ENCODE peak calls at places on chromosomes 11 and 22, in five cellular contexts. One of them, this sample, is unnamed.

GRCh38 chr22:19448076-19448607 is 631 bp upstream of the C22orf39 start:
- DNase-seq in psoas muscle: no peak
- DNase-seq in bronchial epithelial cell: peak
- DNase-seq in thoracic aorta: no peak
- DNase-seq in AG04450: no peak
- DNase-seq in this sample: peak

GRCh38 chr11:79080506-79080905 is 360.3 kb downstream of the TENM4 start:
- DNase-seq in psoas muscle: no peak
- DNase-seq in bronchial epithelial cell: no peak
- DNase-seq in thoracic aorta: no peak
- DNase-seq in AG04450: no peak
- DNase-seq in this sample: no peak

GRCh38 chr22:28029962-28030361 is 110.9 kb upstream of the PITPNB start:
- DNase-seq in psoas muscle: no peak
- DNase-seq in bronchial epithelial cell: no peak
- DNase-seq in thoracic aorta: no peak
- DNase-seq in AG04450: no peak
- DNase-seq in this sample: no peak

GRCh38 chr11:6245536-6245935 is 6.6 kb downstream of the CNGA4 start:
- DNase-seq in psoas muscle: no peak
- DNase-seq in bronchial epithelial cell: peak
- DNase-seq in thoracic aorta: no peak
- DNase-seq in AG04450: no peak
- DNase-seq in this sample: no peak

GRCh38 chr22:42544686-42545085 is 9.1 kb upstream of the SERHL2 start:
- DNase-seq in psoas muscle: no peak
- DNase-seq in bronchial epithelial cell: no peak
- DNase-seq in thoracic aorta: no peak
- DNase-seq in AG04450: no peak
- DNase-seq in this sample: no peak

GRCh38 chr11:102676086-102676485 is 29.5 kb downstream of the MMP27 start:
- DNase-seq in psoas muscle: no peak
- DNase-seq in bronchial epithelial cell: no peak
- DNase-seq in thoracic aorta: no peak
- DNase-seq in AG04450: no peak
- DNase-seq in this sample: no peak

GRCh38 chr22:29130490-29130889 is 57.7 kb downstream of the KREMEN1 start:
- DNase-seq in psoas muscle: no peak
- DNase-seq in bronchial epithelial cell: no peak
- DNase-seq in thoracic aorta: no peak
- DNase-seq in AG04450: no peak
- DNase-seq in this sample: no peak

GRCh38 chr22:27632451-27633295 is 168.9 kb downstream of the MN1 start:
- DNase-seq in psoas muscle: no peak
- DNase-seq in bronchial epithelial cell: peak
- DNase-seq in thoracic aorta: no peak
- DNase-seq in AG04450: no peak
- DNase-seq in this sample: no peak

GRCh38 chr22:50236731-50237409 is 8.0 kb downstream of the TUBGCP6 start:
- DNase-seq in psoas muscle: no peak
- DNase-seq in bronchial epithelial cell: no peak
- DNase-seq in thoracic aorta: no peak
- DNase-seq in AG04450: no peak
- DNase-seq in this sample: no peak

GRCh38 chr11:66292543-66293332 is 1.0 kb downstream of the TMEM151A start:
- DNase-seq in psoas muscle: no peak
- DNase-seq in bronchial epithelial cell: no peak
- DNase-seq in thoracic aorta: no peak
- DNase-seq in AG04450: no peak
- DNase-seq in this sample: no peak

GRCh38 chr11:14974723-14975587 is 2.8 kb upstream of the CALCA start:
- DNase-seq in psoas muscle: peak
- DNase-seq in bronchial epithelial cell: peak
- DNase-seq in thoracic aorta: no peak
- DNase-seq in AG04450: no peak
- DNase-seq in this sample: peak
- TF ChIP-seq CTCF in psoas muscle: peak
- TF ChIP-seq CTCF in bronchial epithelial cell: peak
- TF ChIP-seq CTCF in thoracic aorta: peak
- TF ChIP-seq CTCF in AG04450: peak
- TF ChIP-seq CTCF in this sample: peak

DNA sequence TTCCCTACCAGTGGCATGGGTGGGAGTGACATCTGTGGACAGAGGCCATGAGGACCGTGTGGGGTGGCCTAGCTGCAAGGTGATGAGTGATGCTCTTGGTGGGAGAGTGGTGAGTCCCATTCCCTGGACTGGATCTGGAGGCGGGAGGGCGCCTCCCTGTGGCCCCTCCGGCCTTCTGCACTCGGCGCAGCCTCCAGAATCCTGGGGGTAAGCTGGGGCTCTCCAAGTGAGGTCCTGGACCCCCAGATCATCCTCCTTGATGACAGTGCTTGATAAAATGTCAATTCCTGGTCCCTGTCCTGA is 32.3 kb upstream of the PRR5 start:
- DNase-seq in psoas muscle: no peak
- DNase-seq in bronchial epithelial cell: no peak
- DNase-seq in thoracic aorta: no peak
- DNase-seq in AG04450: no peak
- DNase-seq in this sample: no peak
- TF ChIP-seq CTCF in psoas muscle: no peak
- TF ChIP-seq CTCF in bronchial epithelial cell: peak
- TF ChIP-seq CTCF in thoracic aorta: no peak
- TF ChIP-seq CTCF in AG04450: peak
- TF ChIP-seq CTCF in this sample: no peak

DNA sequence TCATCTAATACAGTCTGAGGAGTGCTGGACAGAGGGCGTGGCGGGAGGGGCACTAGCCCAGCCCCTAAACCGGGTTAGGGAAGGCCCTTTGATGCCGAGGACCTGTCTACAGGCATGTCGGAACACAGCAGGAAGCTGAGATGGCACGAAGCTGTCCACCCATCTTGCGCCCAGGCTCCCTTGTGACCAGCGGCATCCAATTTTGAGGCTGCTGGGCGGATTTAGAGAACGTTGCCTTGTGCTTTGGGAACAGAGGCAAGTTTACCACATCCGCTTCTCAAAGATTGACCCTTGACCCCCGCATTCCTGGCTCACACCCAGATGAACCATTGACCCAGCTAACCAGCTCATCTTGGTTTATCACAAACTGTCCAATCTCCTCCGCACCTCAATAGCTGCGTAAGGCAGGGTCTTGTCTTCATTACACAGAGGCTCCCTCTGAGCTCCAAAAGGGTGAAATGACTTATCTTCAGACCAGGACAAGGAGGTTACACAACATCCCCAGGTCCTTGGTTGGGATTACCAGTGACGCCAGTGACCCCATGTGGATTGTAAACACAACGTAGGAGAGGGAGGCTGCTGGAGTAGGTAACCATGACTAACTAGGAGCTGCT is 4.5 kb downstream of the FAM83F start:
- DNase-seq in psoas muscle: no peak
- DNase-seq in bronchial epithelial cell: peak
- DNase-seq in thoracic aorta: no peak
- DNase-seq in AG04450: no peak
- DNase-seq in this sample: no peak
- TF ChIP-seq CTCF in psoas muscle: no peak
- TF ChIP-seq CTCF in bronchial epithelial cell: peak
- TF ChIP-seq CTCF in thoracic aorta: no peak
- TF ChIP-seq CTCF in AG04450: no peak
- TF ChIP-seq CTCF in this sample: no peak

GRCh38 chr11:69285766-69286165 is 8.2 kb upstream of the MYEOV start:
- DNase-seq in psoas muscle: no peak
- DNase-seq in bronchial epithelial cell: no peak
- DNase-seq in thoracic aorta: no peak
- DNase-seq in AG04450: no peak
- DNase-seq in this sample: no peak
- TF ChIP-seq CTCF in psoas muscle: no peak
- TF ChIP-seq CTCF in bronchial epithelial cell: no peak
- TF ChIP-seq CTCF in thoracic aorta: no peak
- TF ChIP-seq CTCF in AG04450: no peak
- TF ChIP-seq CTCF in this sample: no peak

DNA sequence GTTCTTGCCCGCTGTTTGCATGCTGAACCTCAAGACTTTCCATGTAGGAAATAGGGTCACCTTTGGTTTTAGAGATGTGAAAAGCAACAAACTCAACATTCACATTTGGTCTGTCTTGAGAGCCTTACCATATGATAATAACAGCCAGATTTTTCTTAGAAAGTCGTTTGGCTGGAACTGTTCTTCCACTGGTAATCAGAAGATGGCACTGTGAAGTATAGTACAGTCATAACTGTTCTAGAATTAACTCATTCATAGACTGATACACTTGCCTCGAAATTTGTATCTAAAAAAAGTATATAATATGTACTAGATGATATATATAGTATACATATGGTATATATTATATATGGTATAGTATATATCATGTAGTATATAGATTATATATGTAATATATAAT is 12.3 kb downstream of the LUZP2 start:
- DNase-seq in psoas muscle: no peak
- DNase-seq in bronchial epithelial cell: peak
- DNase-seq in thoracic aorta: no peak
- DNase-seq in AG04450: no peak
- DNase-seq in this sample: no peak
- TF ChIP-seq CTCF in psoas muscle: no peak
- TF ChIP-seq CTCF in bronchial epithelial cell: peak
- TF ChIP-seq CTCF in thoracic aorta: no peak
- TF ChIP-seq CTCF in AG04450: peak
- TF ChIP-seq CTCF in this sample: no peak

DNA sequence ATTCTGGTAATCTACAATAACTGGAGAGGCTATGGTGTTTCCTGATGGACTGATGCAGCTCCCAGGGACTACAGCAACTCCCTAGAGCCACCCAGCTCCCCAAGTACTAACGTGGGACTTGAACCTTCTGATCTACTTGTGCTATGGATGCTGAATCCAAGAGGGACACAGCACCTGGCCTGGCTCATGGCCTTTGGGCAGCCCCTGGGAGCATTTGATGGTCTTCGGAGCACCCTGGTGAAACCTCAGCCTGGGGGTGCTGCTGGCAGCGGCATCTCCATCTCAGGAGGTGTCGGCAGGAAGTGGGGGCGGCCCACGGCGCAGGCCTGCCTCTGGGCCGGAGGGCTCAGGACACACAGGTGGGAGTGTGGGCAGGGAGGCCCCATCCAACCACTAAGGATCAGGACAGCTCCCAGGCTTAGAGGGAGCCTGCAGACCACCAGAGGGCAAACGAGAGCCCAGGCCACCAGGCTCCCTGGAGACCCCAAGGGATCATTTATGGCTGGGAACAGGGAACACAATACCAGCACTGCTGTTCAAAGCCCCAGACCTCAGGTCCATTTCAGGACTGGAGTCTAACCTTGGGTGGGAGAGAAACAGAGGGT is 8.7 kb downstream of the EHD1 start:
- DNase-seq in psoas muscle: no peak
- DNase-seq in bronchial epithelial cell: no peak
- DNase-seq in thoracic aorta: no peak
- DNase-seq in AG04450: no peak
- DNase-seq in this sample: no peak
- TF ChIP-seq CTCF in psoas muscle: peak
- TF ChIP-seq CTCF in bronchial epithelial cell: peak
- TF ChIP-seq CTCF in thoracic aorta: peak
- TF ChIP-seq CTCF in AG04450: peak
- TF ChIP-seq CTCF in this sample: peak

DNA sequence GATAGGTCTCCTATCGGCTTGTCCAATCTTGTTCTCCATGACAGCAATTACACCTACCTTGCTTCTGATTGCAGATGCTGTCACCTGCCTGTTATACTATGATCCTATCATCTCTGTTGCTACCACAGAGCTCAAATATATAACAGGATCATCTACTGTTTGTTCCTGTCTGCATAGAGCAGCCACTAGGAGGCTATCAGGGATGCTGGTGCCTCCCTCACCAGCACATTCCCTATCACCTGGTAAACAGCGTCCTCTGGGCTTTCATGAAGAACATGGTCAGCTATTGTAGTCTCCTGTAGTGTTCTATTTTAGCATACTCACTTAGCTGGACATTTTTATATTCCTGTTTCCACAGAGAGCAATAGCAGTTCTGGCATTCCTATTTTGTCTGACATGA is 87.8 kb upstream of the FAT3 start:
- DNase-seq in psoas muscle: no peak
- DNase-seq in bronchial epithelial cell: peak
- DNase-seq in thoracic aorta: no peak
- DNase-seq in AG04450: no peak
- DNase-seq in this sample: no peak
- TF ChIP-seq CTCF in psoas muscle: no peak
- TF ChIP-seq CTCF in bronchial epithelial cell: peak
- TF ChIP-seq CTCF in thoracic aorta: no peak
- TF ChIP-seq CTCF in AG04450: no peak
- TF ChIP-seq CTCF in this sample: no peak

GRCh38 chr11:629237-629583 is 2.2 kb upstream of the SCT start:
- DNase-seq in psoas muscle: no peak
- DNase-seq in bronchial epithelial cell: no peak
- DNase-seq in thoracic aorta: no peak
- DNase-seq in AG04450: no peak
- DNase-seq in this sample: no peak
- TF ChIP-seq CTCF in psoas muscle: peak
- TF ChIP-seq CTCF in bronchial epithelial cell: no peak
- TF ChIP-seq CTCF in thoracic aorta: no peak
- TF ChIP-seq CTCF in AG04450: no peak
- TF ChIP-seq CTCF in this sample: peak

GRCh38 chr11:12682288-12682687 is 8.1 kb downstream of the TEAD1 start:
- DNase-seq in psoas muscle: no peak
- DNase-seq in bronchial epithelial cell: no peak
- DNase-seq in thoracic aorta: no peak
- DNase-seq in AG04450: no peak
- DNase-seq in this sample: no peak

GRCh38 chr11:12683857-12684256 is 9.6 kb downstream of the TEAD1 start:
- DNase-seq in psoas muscle: no peak
- DNase-seq in bronchial epithelial cell: no peak
- DNase-seq in thoracic aorta: no peak
- DNase-seq in AG04450: no peak
- DNase-seq in this sample: no peak

GRCh38 chr11:12684354-12684753 is 10.1 kb downstream of the TEAD1 start:
- DNase-seq in psoas muscle: no peak
- DNase-seq in bronchial epithelial cell: no peak
- DNase-seq in thoracic aorta: no peak
- DNase-seq in AG04450: no peak
- DNase-seq in this sample: no peak

GRCh38 chr11:12681462-12681861 is 7.2 kb downstream of the TEAD1 start:
- DNase-seq in psoas muscle: no peak
- DNase-seq in bronchial epithelial cell: no peak
- DNase-seq in thoracic aorta: no peak
- DNase-seq in AG04450: no peak
- DNase-seq in this sample: no peak

GRCh38 chr11:12682730-12683500 is 8.7 kb downstream of the TEAD1 start:
- DNase-seq in psoas muscle: no peak
- DNase-seq in bronchial epithelial cell: no peak
- DNase-seq in thoracic aorta: no peak
- DNase-seq in AG04450: no peak
- DNase-seq in this sample: no peak
- TF ChIP-seq CTCF in psoas muscle: no peak
- TF ChIP-seq CTCF in bronchial epithelial cell: no peak
- TF ChIP-seq CTCF in thoracic aorta: no peak
- TF ChIP-seq CTCF in AG04450: no peak
- TF ChIP-seq CTCF in this sample: no peak

GRCh38 chr11:44464741-44465140 is 100.7 kb upstream of the CD82 start:
- DNase-seq in psoas muscle: no peak
- DNase-seq in bronchial epithelial cell: peak
- DNase-seq in thoracic aorta: no peak
- DNase-seq in AG04450: no peak
- DNase-seq in this sample: no peak
- TF ChIP-seq CTCF in psoas muscle: no peak
- TF ChIP-seq CTCF in bronchial epithelial cell: peak
- TF ChIP-seq CTCF in thoracic aorta: no peak
- TF ChIP-seq CTCF in AG04450: peak
- TF ChIP-seq CTCF in this sample: no peak